ENCODE peak calls at places on chromosomes 3 and 15, in eight cellular contexts. E is AML-193; H is B cell; U is CD8-positive, alpha-beta memory T cell; M is activated T-cell treated with anti-CD3 and anti-CD28 coated beads for 1 hour; Y is T-helper 1 cell; T is cardiac fibroblast; A is RWPE1. F is an unnamed sample.

GRCh38 chr3:25033407-25034029 is 394.5 kb upstream of the RARB start:
- DNase-seq in H (no peak), T (peak; percentile 38), M (no peak), E (peak; percentile 30), U (no peak), A (peak; percentile 1), Y (peak; percentile 1), F (no peak)

GRCh38 chr15:85879334-85880163 is 84.8 kb upstream of the KLHL25 start:
- DNase-seq in E (no peak), Y (no peak), H (no peak), U (no peak), T (peak; percentile 7), M (no peak), A (no peak), F (no peak)

GRCh38 chr3:80688814-80689213 is 921.0 kb upstream of the ROBO1 start:
- DNase-seq in A (no peak), H (no peak), T (peak; percentile 61), E (peak; percentile 29), M (no peak), Y (no peak), U (no peak), F (no peak)

GRCh38 chr3:14177580-14178246 is 688 bp downstream of the XPC start:
- DNase-seq in Y (peak; percentile 11), T (peak; percentile 61), A (no peak), M (peak; percentile 6), E (peak; percentile 35), U (no peak), H (peak; percentile 17), F (no peak)

GRCh38 chr3:150443331-150443741 is 35.2 kb downstream of the TSC22D2 start:
- DNase-seq in T (peak; percentile 48), H (no peak), A (no peak), U (no peak), M (no peak), Y (no peak), E (no peak), F (no peak)

GRCh38 chr3:55873523-55874254 is 386.6 kb upstream of the WNT5A start:
- DNase-seq in M (no peak), T (peak; percentile 16), A (no peak), Y (no peak), H (no peak), U (no peak), E (no peak), F (no peak)

GRCh38 chr3:196757876-196758739 is 18.5 kb downstream of the PAK2 start:
- DNase-seq in Y (no peak), H (no peak), T (peak; percentile 87), M (no peak), A (no peak), U (no peak), E (no peak), F (no peak)

GRCh38 chr3:120678331-120678845 is 3.7 kb downstream of the HGD start:
- DNase-seq in Y (peak; percentile 3), T (peak; percentile 85), A (peak; percentile 57), H (no peak), U (no peak), M (no peak), E (peak; percentile 97), F (no peak)

GRCh38 chr3:154598166-154598565 is 168.2 kb upstream of the GPR149 start:
- DNase-seq in T (no peak), E (no peak), H (no peak), M (no peak), A (no peak), U (no peak), Y (no peak), F (no peak)

GRCh38 chr15:43104426-43104825 is 1.4 kb downstream of the UBR1 start:
- DNase-seq in A (peak; percentile 55), Y (no peak), M (no peak), E (no peak), T (peak; percentile 23), U (no peak), H (no peak), F (no peak)

GRCh38 chr15:78192826-78193594 is 41.4 kb downstream of the ACSBG1 start:
- DNase-seq in H (no peak), A (no peak), Y (no peak), M (no peak), E (no peak), T (no peak), U (no peak), F (no peak)

GRCh38 chr15:97410907-97411575 is 549.5 kb upstream of the ARRDC4 start:
- DNase-seq in Y (no peak), M (no peak), U (no peak), E (no peak), H (no peak), T (no peak), A (no peak), F (no peak)

GRCh38 chr3:172751188-172751571 is 654 bp downstream of the ECT2 start:
- DNase-seq in T (peak; percentile 55), Y (peak; percentile 30), H (no peak), E (peak; percentile 92), U (no peak), A (peak; percentile 30), M (peak; percentile 7), F (no peak)